ENCODE peak calls at places on chromosomes 6 and 20, in ten cellular contexts. P is heart right ventricle, U is tibial nerve, S is breast epithelium, J is pancreas, L is fibroblast of lung, C is cardiac muscle cell, R is OCI-LY7, Q is IMR-90, A is HCT116. X is an unnamed sample. For H3K4me1, the result is how much of the 10 kb centered on the place peaks cover.

GRCh38 chr20:22371843-22372242 is 212.5 kb downstream of the FOXA2 start:
- DNase-seq in J (no peak), Q (no peak), S (no peak), L (no peak), P (no peak), A (no peak), U (no peak), C (no peak), R (peak), X (no peak)

GRCh38 chr6:85675030-85675819 is 32.5 kb upstream of the SYNCRIP start:
- DNase-seq in Q (peak), A (no peak), U (no peak), S (no peak), J (no peak), R (peak), P (no peak), L (peak), C (peak), X (no peak)

GRCh38 chr20:62860391-62860923 is 1.2 kb downstream of the TCFL5 start:
- DNase-seq in Q (peak), C (peak), U (no peak), S (peak), L (peak), R (no peak), P (no peak), J (no peak), A (no peak), X (no peak)

GRCh38 chr6:136880748-136881460 is 41.2 kb upstream of the SLC35D3 start:
- DNase-seq in Q (no peak), U (no peak), A (no peak), R (no peak), C (no peak), P (no peak), S (no peak), J (no peak), L (no peak), X (no peak)

GRCh38 chr6:15369838-15370237 is 124.0 kb downstream of the JARID2 start:
- DNase-seq in S (no peak), A (no peak), L (no peak), R (no peak), J (no peak), P (no peak), C (no peak), U (no peak), Q (no peak), X (no peak)

GRCh38 chr6:81767163-81768000 is 14.9 kb upstream of the TENT5A start:
- DNase-seq in R (no peak), C (peak), J (no peak), L (peak), P (no peak), A (no peak), S (no peak), U (no peak), Q (peak), X (no peak)

GRCh38 chr6:47633141-47633540 is 65.2 kb upstream of the ADGRF4 start:
- DNase-seq in Q (no peak), C (peak), R (no peak), L (no peak), J (no peak), S (no peak), A (no peak), P (no peak), U (no peak), X (no peak)

GRCh38 chr6:1917628-1918371 is 308.1 kb downstream of the FOXC1 start:
- DNase-seq in J (peak), P (no peak), C (peak), L (peak), U (no peak), R (no peak), S (no peak), Q (peak), A (peak), X (no peak)

GRCh38 chr6:41966214-41966920 is 24.8 kb upstream of the CCND3 start:
- DNase-seq in P (no peak), C (no peak), A (no peak), J (no peak), Q (no peak), U (no peak), S (no peak), L (no peak), R (no peak), X (no peak)

GRCh38 chr6:10389739-10390494 is 25.0 kb downstream of the TFAP2A start:
- DNase-seq in A (no peak), U (no peak), P (no peak), S (no peak), L (no peak), R (no peak), C (no peak), J (no peak), Q (no peak), X (no peak)

GRCh38 chr6:73985891-73986290 is 289.9 kb downstream of the CD109 start:
- DNase-seq in P (no peak), Q (no peak), U (no peak), S (no peak), C (no peak), J (no peak), L (peak), R (no peak), A (peak), X (no peak)

GRCh38 chr20:35174458-35175216 is 2.8 kb downstream of the PROCR start:
- DNase-seq in R (no peak), J (peak), Q (no peak), A (no peak), P (peak), L (no peak), C (no peak), U (no peak), S (no peak), X (no peak)

GRCh38 chr6:74574794-74575193 is 631.1 kb downstream of the COL12A1 start:
- DNase-seq in R (peak), A (peak), Q (peak), P (no peak), C (peak), S (no peak), J (no peak), L (peak), U (no peak), X (no peak)

GRCh38 chr6:4341078-4341797 is 205.9 kb upstream of the ECI2 start:
- DNase-seq in S (no peak), P (no peak), R (no peak), C (no peak), J (no peak), L (no peak), Q (no peak), A (no peak), U (no peak), X (no peak)

GRCh38 chr6:110874880-110875547 is 429 bp downstream of the AMD1 start:
- DNase-seq in U (no peak), A (no peak), P (peak), J (no peak), R (peak), S (no peak), L (no peak), C (peak), Q (no peak), X (peak)

GRCh38 chr6:148523051-148523450 is 180.4 kb downstream of the SASH1 start:
- DNase-seq in L (peak), U (no peak), J (no peak), R (no peak), S (no peak), Q (peak), C (peak), P (no peak), A (no peak), X (no peak)
- H3K4me1 ChIP-seq in L (under half), U (under half), J (under half), R (under half), S (under half), Q (under half), C (under half), P (under half), A (under half), X (under half)

DNA sequence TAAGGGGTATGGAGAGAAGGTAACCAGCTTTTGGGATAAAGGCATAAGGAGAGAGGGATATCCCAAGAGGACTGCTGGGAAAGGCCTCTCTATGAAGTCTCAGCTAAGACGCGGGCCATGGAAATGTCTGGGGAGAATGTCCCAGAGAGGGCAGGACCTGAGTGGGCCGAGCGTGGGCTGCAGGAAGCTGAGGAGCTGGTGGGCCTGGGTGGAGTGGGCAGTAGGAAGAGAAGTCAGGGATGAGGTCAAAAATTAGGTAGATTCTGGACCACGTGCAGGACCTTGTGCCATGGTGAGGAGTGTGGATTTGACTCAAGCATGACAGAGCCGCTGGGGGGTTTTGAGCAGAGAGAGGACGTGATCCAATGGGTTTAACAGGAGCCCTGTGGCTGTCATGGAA is 66.5 kb upstream of the SULF2 start:
- DNase-seq in J (no peak), Q (no peak), A (no peak), L (no peak), S (no peak), C (no peak), U (no peak), R (no peak), P (no peak), X (no peak)
- H3K4me1 ChIP-seq in J (under half), Q (under half), A (under half), L (under half), S (under half), C (under half), U (under half), R (under half), P (under half), X (under half)

GRCh38 chr6:150685860-150686259 is 86.2 kb downstream of the PLEKHG1 start:
- DNase-seq in C (peak), S (no peak), P (peak), A (peak), Q (peak), U (no peak), R (peak), J (peak), L (peak), X (no peak)
- H3K4me1 ChIP-seq in C (under half), S (under half), P (half or more), A (under half), Q (under half), U (under half), R (half or more), J (under half), L (under half), X (under half)

GRCh38 chr6:168518867-168519266 is 77.9 kb downstream of the SMOC2 start:
- DNase-seq in U (no peak), C (no peak), Q (no peak), A (no peak), R (no peak), S (no peak), P (no peak), J (no peak), L (no peak), X (no peak)
- H3K4me1 ChIP-seq in U (under half), C (under half), Q (under half), A (under half), R (under half), S (under half), P (under half), J (under half), L (under half), X (under half)